ENCODE peak calls at places on chromosomes 1 and 21, in eight cellular contexts. One of them, this sample, is unnamed.

GRCh38 chr1:204280562-204280961 is 66.8 kb upstream of the GOLT1A start:
- DNase-seq in SK-N-SH: peak; percentile 60
- DNase-seq in H1: no peak
- DNase-seq in uterus: no peak
- DNase-seq in mesenchymal stem cell: no peak
- DNase-seq in endodermal cell: no peak
- DNase-seq in aorta: no peak
- DNase-seq in PC-3: no peak
- DNase-seq in this sample: no peak

GRCh38 chr1:223713546-223714420 is 1.4 kb downstream of the CAPN2 start:
- DNase-seq in SK-N-SH: no peak
- DNase-seq in H1: no peak
- DNase-seq in uterus: no peak
- DNase-seq in mesenchymal stem cell: no peak
- DNase-seq in endodermal cell: no peak
- DNase-seq in aorta: no peak
- DNase-seq in PC-3: peak; percentile 69
- DNase-seq in this sample: no peak

GRCh38 chr1:3564921-3565831 is 46.1 kb downstream of the MEGF6 start:
- DNase-seq in SK-N-SH: peak; percentile 93
- DNase-seq in H1: peak; percentile 31
- DNase-seq in uterus: no peak
- DNase-seq in mesenchymal stem cell: peak; percentile 10
- DNase-seq in endodermal cell: peak; percentile 82
- DNase-seq in aorta: no peak
- DNase-seq in PC-3: peak; percentile 44
- DNase-seq in this sample: peak; percentile 45

GRCh38 chr21:42534361-42534900 is 20.8 kb downstream of the SLC37A1 start:
- DNase-seq in SK-N-SH: peak; percentile 49
- DNase-seq in H1: no peak
- DNase-seq in uterus: no peak
- DNase-seq in mesenchymal stem cell: no peak
- DNase-seq in endodermal cell: peak; percentile 40
- DNase-seq in aorta: no peak
- DNase-seq in PC-3: no peak
- DNase-seq in this sample: no peak

GRCh38 chr1:46769028-46769740 is 29.7 kb upstream of the CYP4B1 start:
- DNase-seq in SK-N-SH: no peak
- DNase-seq in H1: no peak
- DNase-seq in uterus: no peak
- DNase-seq in mesenchymal stem cell: no peak
- DNase-seq in endodermal cell: no peak
- DNase-seq in aorta: no peak
- DNase-seq in PC-3: no peak
- DNase-seq in this sample: no peak

GRCh38 chr1:45230537-45230936 is 24.1 kb upstream of the ZSWIM5 start:
- DNase-seq in SK-N-SH: no peak
- DNase-seq in H1: no peak
- DNase-seq in uterus: no peak
- DNase-seq in mesenchymal stem cell: no peak
- DNase-seq in endodermal cell: peak; percentile 69
- DNase-seq in aorta: no peak
- DNase-seq in PC-3: peak; percentile 40
- DNase-seq in this sample: no peak

GRCh38 chr1:165376041-165376810 is 19.7 kb upstream of the LMX1A start:
- DNase-seq in SK-N-SH: no peak
- DNase-seq in H1: no peak
- DNase-seq in uterus: peak; percentile 92
- DNase-seq in mesenchymal stem cell: peak; percentile 74
- DNase-seq in endodermal cell: peak; percentile 93
- DNase-seq in aorta: peak; percentile 93
- DNase-seq in PC-3: peak; percentile 94
- DNase-seq in this sample: peak; percentile 60

GRCh38 chr1:109773900-109774485 is 10.3 kb upstream of the EPS8L3 start:
- DNase-seq in SK-N-SH: no peak
- DNase-seq in H1: no peak
- DNase-seq in uterus: no peak
- DNase-seq in mesenchymal stem cell: no peak
- DNase-seq in endodermal cell: no peak
- DNase-seq in aorta: peak; percentile 66
- DNase-seq in PC-3: no peak
- DNase-seq in this sample: no peak

GRCh38 chr1:212719633-212720032 is 20.0 kb upstream of the BATF3 start:
- DNase-seq in SK-N-SH: no peak
- DNase-seq in H1: no peak
- DNase-seq in uterus: no peak
- DNase-seq in mesenchymal stem cell: no peak
- DNase-seq in endodermal cell: no peak
- DNase-seq in aorta: no peak
- DNase-seq in PC-3: no peak
- DNase-seq in this sample: no peak

GRCh38 chr1:233907139-233907538 is 2.7 kb downstream of the SLC35F3 start:
- DNase-seq in SK-N-SH: peak; percentile 61
- DNase-seq in H1: no peak
- DNase-seq in uterus: no peak
- DNase-seq in mesenchymal stem cell: no peak
- DNase-seq in endodermal cell: no peak
- DNase-seq in aorta: no peak
- DNase-seq in PC-3: peak; percentile 70
- DNase-seq in this sample: no peak

GRCh38 chr1:94801919-94802546 is 18.1 kb upstream of the SLC44A3 start:
- DNase-seq in SK-N-SH: peak; percentile 47
- DNase-seq in H1: peak; percentile 19
- DNase-seq in uterus: peak; percentile 47
- DNase-seq in mesenchymal stem cell: peak; percentile 94
- DNase-seq in endodermal cell: peak; percentile 79
- DNase-seq in aorta: peak; percentile 76
- DNase-seq in PC-3: peak; percentile 83
- DNase-seq in this sample: peak; percentile 90

GRCh38 chr1:117534995-117535467 is 70.8 kb upstream of the TENT5C start:
- DNase-seq in SK-N-SH: peak; percentile 56
- DNase-seq in H1: peak; percentile 34
- DNase-seq in uterus: no peak
- DNase-seq in mesenchymal stem cell: peak; percentile 65
- DNase-seq in endodermal cell: peak; percentile 91
- DNase-seq in aorta: no peak
- DNase-seq in PC-3: peak; percentile 83
- DNase-seq in this sample: peak; percentile 79

GRCh38 chr1:8096105-8097011 is 70.2 kb upstream of the ERRFI1 start:
- DNase-seq in SK-N-SH: no peak
- DNase-seq in H1: no peak
- DNase-seq in uterus: no peak
- DNase-seq in mesenchymal stem cell: peak; percentile 83
- DNase-seq in endodermal cell: no peak
- DNase-seq in aorta: no peak
- DNase-seq in PC-3: peak; percentile 97
- DNase-seq in this sample: no peak

GRCh38 chr1:115185351-115185750 is 96.0 kb upstream of the TSPAN2 start:
- DNase-seq in SK-N-SH: no peak
- DNase-seq in H1: no peak
- DNase-seq in uterus: no peak
- DNase-seq in mesenchymal stem cell: no peak
- DNase-seq in endodermal cell: no peak
- DNase-seq in aorta: no peak
- DNase-seq in PC-3: no peak
- DNase-seq in this sample: no peak

GRCh38 chr1:115183158-115183557 is 93.9 kb upstream of the TSPAN2 start:
- DNase-seq in SK-N-SH: no peak
- DNase-seq in H1: no peak
- DNase-seq in uterus: no peak
- DNase-seq in mesenchymal stem cell: no peak
- DNase-seq in endodermal cell: peak; percentile 85
- DNase-seq in aorta: no peak
- DNase-seq in PC-3: no peak
- DNase-seq in this sample: no peak

GRCh38 chr1:115184951-115185331 is 95.6 kb upstream of the TSPAN2 start:
- DNase-seq in SK-N-SH: no peak
- DNase-seq in H1: no peak
- DNase-seq in uterus: no peak
- DNase-seq in mesenchymal stem cell: peak; percentile 85
- DNase-seq in endodermal cell: no peak
- DNase-seq in aorta: no peak
- DNase-seq in PC-3: peak; percentile 39
- DNase-seq in this sample: no peak

GRCh38 chr1:115183711-115184259 is 94.5 kb upstream of the TSPAN2 start:
- DNase-seq in SK-N-SH: no peak
- DNase-seq in H1: no peak
- DNase-seq in uterus: peak; percentile 79
- DNase-seq in mesenchymal stem cell: no peak
- DNase-seq in endodermal cell: no peak
- DNase-seq in aorta: no peak
- DNase-seq in PC-3: no peak
- DNase-seq in this sample: no peak

GRCh38 chr1:115184260-115184950 is 95.1 kb upstream of the TSPAN2 start:
- DNase-seq in SK-N-SH: no peak
- DNase-seq in H1: no peak
- DNase-seq in uterus: no peak
- DNase-seq in mesenchymal stem cell: no peak
- DNase-seq in endodermal cell: no peak
- DNase-seq in aorta: no peak
- DNase-seq in PC-3: peak; percentile 43
- DNase-seq in this sample: peak; percentile 27
- H3K4me3 ChIP-seq in SK-N-SH: no peak overlapping the region
- H3K4me3 ChIP-seq in H1: no peak overlapping the region
- H3K4me3 ChIP-seq in uterus: no peak overlapping the region
- H3K4me3 ChIP-seq in mesenchymal stem cell: no peak overlapping the region
- H3K4me3 ChIP-seq in endodermal cell: no peak overlapping the region
- H3K4me3 ChIP-seq in aorta: no peak overlapping the region
- H3K4me3 ChIP-seq in PC-3: no peak overlapping the region
- H3K4me3 ChIP-seq in this sample: no peak overlapping the region

DNA sequence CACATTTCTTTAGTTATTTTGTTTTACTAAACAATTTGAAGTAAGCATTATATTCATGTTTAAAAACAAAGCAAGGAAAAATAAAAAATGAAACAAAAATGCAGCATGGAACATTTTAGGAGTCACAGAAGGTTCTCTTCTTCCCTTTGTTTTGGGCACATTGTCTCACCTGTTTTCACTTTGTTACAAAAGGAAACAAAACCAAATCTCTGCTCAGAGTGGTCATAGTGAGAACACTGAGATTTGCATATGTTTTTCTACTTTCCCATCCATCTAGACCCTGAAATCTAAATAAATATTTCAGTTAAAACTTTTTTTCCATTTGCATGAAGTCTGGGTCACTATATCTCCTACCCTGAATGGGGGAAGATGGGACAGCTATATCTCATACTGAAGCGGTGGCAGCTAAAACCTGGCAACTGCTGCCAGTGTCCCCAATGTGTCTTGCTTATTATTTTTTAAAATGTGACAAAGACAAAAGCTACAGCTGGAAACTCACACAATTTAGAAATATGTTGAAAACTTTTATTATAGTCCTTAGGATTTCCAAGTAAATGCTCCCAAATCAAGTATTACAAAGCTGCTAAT is 3.5 kb downstream of the EXOC8 start:
- DNase-seq in SK-N-SH: no peak
- DNase-seq in H1: no peak
- DNase-seq in uterus: no peak
- DNase-seq in mesenchymal stem cell: no peak
- DNase-seq in endodermal cell: no peak
- DNase-seq in aorta: no peak
- DNase-seq in PC-3: no peak
- DNase-seq in this sample: no peak
- H3K27ac ChIP-seq in SK-N-SH: no peak overlapping the region
- H3K27ac ChIP-seq in H1: no peak overlapping the region
- H3K27ac ChIP-seq in uterus: no peak overlapping the region
- H3K27ac ChIP-seq in mesenchymal stem cell: no peak overlapping the region
- H3K27ac ChIP-seq in endodermal cell: no peak overlapping the region
- H3K27ac ChIP-seq in aorta: no peak overlapping the region
- H3K27ac ChIP-seq in PC-3: no peak overlapping the region
- H3K27ac ChIP-seq in this sample: no peak overlapping the region

GRCh38 chr1:244850896-244851295 is 13.4 kb downstream of the HNRNPU start:
- DNase-seq in SK-N-SH: no peak
- DNase-seq in H1: no peak
- DNase-seq in uterus: no peak
- DNase-seq in mesenchymal stem cell: no peak
- DNase-seq in endodermal cell: no peak
- DNase-seq in aorta: no peak
- DNase-seq in PC-3: no peak
- DNase-seq in this sample: no peak

GRCh38 chr1:244846653-244847052 is 11.2 kb downstream of the COX20 start:
- DNase-seq in SK-N-SH: no peak
- DNase-seq in H1: no peak
- DNase-seq in uterus: no peak
- DNase-seq in mesenchymal stem cell: no peak
- DNase-seq in endodermal cell: no peak
- DNase-seq in aorta: no peak
- DNase-seq in PC-3: no peak
- DNase-seq in this sample: no peak

GRCh38 chr1:244851546-244852231 is 12.7 kb downstream of the HNRNPU start:
- DNase-seq in SK-N-SH: no peak
- DNase-seq in H1: no peak
- DNase-seq in uterus: no peak
- DNase-seq in mesenchymal stem cell: peak; percentile 50
- DNase-seq in endodermal cell: no peak
- DNase-seq in aorta: no peak
- DNase-seq in PC-3: no peak
- DNase-seq in this sample: no peak

GRCh38 chr1:244850099-244850852 is 14.1 kb downstream of the HNRNPU start:
- DNase-seq in SK-N-SH: no peak
- DNase-seq in H1: no peak
- DNase-seq in uterus: no peak
- DNase-seq in mesenchymal stem cell: no peak
- DNase-seq in endodermal cell: no peak
- DNase-seq in aorta: no peak
- DNase-seq in PC-3: no peak
- DNase-seq in this sample: no peak

DNA sequence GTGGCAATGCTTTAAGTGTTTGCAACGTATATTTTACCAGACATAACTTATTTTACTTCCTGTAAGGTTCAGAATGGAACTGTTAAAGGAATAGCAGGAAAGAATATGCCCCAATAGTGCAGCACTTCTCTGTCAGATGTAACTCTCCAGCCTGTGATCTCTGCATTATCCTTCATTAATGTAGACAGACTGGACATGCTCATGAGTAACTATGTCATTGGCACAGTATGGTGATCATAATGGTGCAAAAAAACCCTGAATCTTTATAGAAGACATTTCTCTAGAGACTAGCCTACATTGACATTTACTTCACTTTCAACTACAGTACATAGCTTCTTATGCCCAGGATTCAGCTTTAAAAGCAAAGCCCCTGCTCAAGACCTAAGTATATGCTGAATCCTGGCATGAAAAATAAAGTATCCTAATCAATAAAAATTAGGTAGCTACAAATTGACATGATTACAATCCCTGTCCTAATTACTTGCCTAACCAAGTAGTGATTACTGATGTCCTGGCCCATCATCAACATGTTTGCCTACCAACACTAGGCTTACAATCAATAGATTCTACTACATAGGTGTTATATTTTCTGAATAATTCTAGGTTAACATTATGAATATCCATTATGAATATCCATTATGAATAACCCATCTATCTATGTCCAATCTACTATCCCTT is 13.9 kb downstream of the COX20 start:
- DNase-seq in SK-N-SH: no peak
- DNase-seq in H1: no peak
- DNase-seq in uterus: no peak
- DNase-seq in mesenchymal stem cell: no peak
- DNase-seq in endodermal cell: no peak
- DNase-seq in aorta: no peak
- DNase-seq in PC-3: no peak
- DNase-seq in this sample: no peak
- H3K36me3 ChIP-seq in SK-N-SH: peaks cover 96% of the 10 kb centered on the region
- H3K36me3 ChIP-seq in H1: peaks cover 98% of the 10 kb centered on the region
- H3K36me3 ChIP-seq in uterus: no peaks in the 10 kb centered on the region
- H3K36me3 ChIP-seq in mesenchymal stem cell: peaks cover 99% of the 10 kb centered on the region
- H3K36me3 ChIP-seq in endodermal cell: peaks cover 98% of the 10 kb centered on the region
- H3K36me3 ChIP-seq in aorta: no peaks in the 10 kb centered on the region
- H3K36me3 ChIP-seq in PC-3: peaks cover 93% of the 10 kb centered on the region
- H3K36me3 ChIP-seq in this sample: peaks cover 95% of the 10 kb centered on the region

GRCh38 chr1:64472805-64473204 is 2.9 kb downstream of the CACHD1 start:
- DNase-seq in SK-N-SH: no peak
- DNase-seq in H1: peak; percentile 89
- DNase-seq in uterus: no peak
- DNase-seq in mesenchymal stem cell: no peak
- DNase-seq in endodermal cell: peak; percentile 95
- DNase-seq in aorta: no peak
- DNase-seq in PC-3: no peak
- DNase-seq in this sample: no peak
- H3K4me3 ChIP-seq in SK-N-SH: no peak overlapping the region
- H3K4me3 ChIP-seq in H1: peak overlapping the region; percentile 94
- H3K4me3 ChIP-seq in uterus: no peak overlapping the region
- H3K4me3 ChIP-seq in mesenchymal stem cell: no peak overlapping the region
- H3K4me3 ChIP-seq in endodermal cell: peak overlapping the region; percentile 83
- H3K4me3 ChIP-seq in aorta: no peak overlapping the region
- H3K4me3 ChIP-seq in PC-3: no peak overlapping the region
- H3K4me3 ChIP-seq in this sample: peak overlapping the region; percentile 95

This sample was measured in cardiac muscle cell.